ENCODE peak calls at places on chromosomes 13 and 19, in seven cellular contexts. One of them, this sample, is unnamed.

GRCh38 chr19:4711211-4711610 is 12.4 kb downstream of the DPP9 start:
- DNase-seq in AG10803: no peak
- DNase-seq in HFF-Myc: no peak
- DNase-seq in left lung: no peak
- DNase-seq in NCI-H1105: no peak
- DNase-seq in stimulated activated naive CD4-positive, alpha-beta T cell treated with Interleukin-2 at 50 U/mL for 16 hours: no peak
- DNase-seq in activated effector memory CD4-positive, alpha-beta T cell treated with anti-CD3 and anti-CD28 coated beads, Interleukin-2, amount 50 U/mL, for 16 hours: no peak
- DNase-seq in this sample: no peak

GRCh38 chr13:113904411-113904810 is 40.5 kb upstream of the GAS6 start:
- DNase-seq in AG10803: peak
- DNase-seq in HFF-Myc: no peak
- DNase-seq in left lung: no peak
- DNase-seq in NCI-H1105: no peak
- DNase-seq in stimulated activated naive CD4-positive, alpha-beta T cell treated with Interleukin-2 at 50 U/mL for 16 hours: peak
- DNase-seq in activated effector memory CD4-positive, alpha-beta T cell treated with anti-CD3 and anti-CD28 coated beads, Interleukin-2, amount 50 U/mL, for 16 hours: no peak
- DNase-seq in this sample: no peak

GRCh38 chr13:98942485-98942884 is 35.4 kb downstream of the DOCK9 start:
- DNase-seq in AG10803: no peak
- DNase-seq in HFF-Myc: no peak
- DNase-seq in left lung: no peak
- DNase-seq in NCI-H1105: no peak
- DNase-seq in stimulated activated naive CD4-positive, alpha-beta T cell treated with Interleukin-2 at 50 U/mL for 16 hours: no peak
- DNase-seq in activated effector memory CD4-positive, alpha-beta T cell treated with anti-CD3 and anti-CD28 coated beads, Interleukin-2, amount 50 U/mL, for 16 hours: no peak
- DNase-seq in this sample: no peak

GRCh38 chr13:45521292-45521691 is 56.6 kb downstream of the COG3 start:
- DNase-seq in AG10803: peak
- DNase-seq in HFF-Myc: peak
- DNase-seq in left lung: no peak
- DNase-seq in NCI-H1105: no peak
- DNase-seq in stimulated activated naive CD4-positive, alpha-beta T cell treated with Interleukin-2 at 50 U/mL for 16 hours: no peak
- DNase-seq in activated effector memory CD4-positive, alpha-beta T cell treated with anti-CD3 and anti-CD28 coated beads, Interleukin-2, amount 50 U/mL, for 16 hours: no peak
- DNase-seq in this sample: no peak

GRCh38 chr13:74554581-74555290 is 420.5 kb upstream of the KLF12 start:
- DNase-seq in AG10803: no peak
- DNase-seq in HFF-Myc: no peak
- DNase-seq in left lung: no peak
- DNase-seq in NCI-H1105: no peak
- DNase-seq in stimulated activated naive CD4-positive, alpha-beta T cell treated with Interleukin-2 at 50 U/mL for 16 hours: no peak
- DNase-seq in activated effector memory CD4-positive, alpha-beta T cell treated with anti-CD3 and anti-CD28 coated beads, Interleukin-2, amount 50 U/mL, for 16 hours: no peak
- DNase-seq in this sample: no peak

GRCh38 chr13:44399045-44399444 is 25.4 kb downstream of the SERP2 start:
- DNase-seq in AG10803: no peak
- DNase-seq in HFF-Myc: no peak
- DNase-seq in left lung: no peak
- DNase-seq in NCI-H1105: peak
- DNase-seq in stimulated activated naive CD4-positive, alpha-beta T cell treated with Interleukin-2 at 50 U/mL for 16 hours: no peak
- DNase-seq in activated effector memory CD4-positive, alpha-beta T cell treated with anti-CD3 and anti-CD28 coated beads, Interleukin-2, amount 50 U/mL, for 16 hours: no peak
- DNase-seq in this sample: no peak

GRCh38 chr13:40910324-40911050 is 108.6 kb downstream of the ELF1 start:
- DNase-seq in AG10803: peak
- DNase-seq in HFF-Myc: no peak
- DNase-seq in left lung: no peak
- DNase-seq in NCI-H1105: no peak
- DNase-seq in stimulated activated naive CD4-positive, alpha-beta T cell treated with Interleukin-2 at 50 U/mL for 16 hours: no peak
- DNase-seq in activated effector memory CD4-positive, alpha-beta T cell treated with anti-CD3 and anti-CD28 coated beads, Interleukin-2, amount 50 U/mL, for 16 hours: no peak
- DNase-seq in this sample: no peak

GRCh38 chr13:61466280-61466679 is 50.6 kb upstream of the PCDH20 start:
- DNase-seq in AG10803: no peak
- DNase-seq in HFF-Myc: no peak
- DNase-seq in left lung: no peak
- DNase-seq in NCI-H1105: no peak
- DNase-seq in stimulated activated naive CD4-positive, alpha-beta T cell treated with Interleukin-2 at 50 U/mL for 16 hours: no peak
- DNase-seq in activated effector memory CD4-positive, alpha-beta T cell treated with anti-CD3 and anti-CD28 coated beads, Interleukin-2, amount 50 U/mL, for 16 hours: no peak
- DNase-seq in this sample: no peak

GRCh38 chr13:113110048-113110851 is 4.7 kb downstream of the F7 start:
- DNase-seq in AG10803: peak
- DNase-seq in HFF-Myc: no peak
- DNase-seq in left lung: peak
- DNase-seq in NCI-H1105: no peak
- DNase-seq in stimulated activated naive CD4-positive, alpha-beta T cell treated with Interleukin-2 at 50 U/mL for 16 hours: no peak
- DNase-seq in activated effector memory CD4-positive, alpha-beta T cell treated with anti-CD3 and anti-CD28 coated beads, Interleukin-2, amount 50 U/mL, for 16 hours: peak
- DNase-seq in this sample: no peak

GRCh38 chr13:109945206-109945960 is 159.0 kb upstream of the IRS2 start:
- DNase-seq in AG10803: peak
- DNase-seq in HFF-Myc: peak
- DNase-seq in left lung: no peak
- DNase-seq in NCI-H1105: no peak
- DNase-seq in stimulated activated naive CD4-positive, alpha-beta T cell treated with Interleukin-2 at 50 U/mL for 16 hours: no peak
- DNase-seq in activated effector memory CD4-positive, alpha-beta T cell treated with anti-CD3 and anti-CD28 coated beads, Interleukin-2, amount 50 U/mL, for 16 hours: no peak
- DNase-seq in this sample: no peak

GRCh38 chr19:38015216-38015615 is 108.2 kb downstream of the SIPA1L3 start:
- DNase-seq in AG10803: no peak
- DNase-seq in HFF-Myc: no peak
- DNase-seq in left lung: no peak
- DNase-seq in NCI-H1105: no peak
- DNase-seq in stimulated activated naive CD4-positive, alpha-beta T cell treated with Interleukin-2 at 50 U/mL for 16 hours: no peak
- DNase-seq in activated effector memory CD4-positive, alpha-beta T cell treated with anti-CD3 and anti-CD28 coated beads, Interleukin-2, amount 50 U/mL, for 16 hours: no peak
- DNase-seq in this sample: no peak